ENCODE peak calls at places on chromosomes 16 and 17, in seven cellular contexts. H is colonic mucosa, O is AG09309, L is BJ, G is GM23338, A is choroid plexus epithelial cell, N is HL-60. P is an unnamed sample.

GRCh38 chr16:57479043-57479421 is 7.3 kb downstream of the DOK4 start:
- DNase-seq in H (no peak), O (no peak), L (no peak), G (no peak), A (no peak), N (no peak), P (no peak)

GRCh38 chr16:25235991-25236390 is 19.2 kb downstream of the AQP8 start:
- DNase-seq in H (no peak), O (no peak), L (no peak), G (peak), A (peak), N (no peak), P (no peak)

GRCh38 chr16:69600202-69600601 is 34.4 kb downstream of the NFAT5 start:
- DNase-seq in H (no peak), O (no peak), L (no peak), G (no peak), A (no peak), N (peak), P (no peak)

GRCh38 chr17:80695979-80696378 is 151.3 kb downstream of the RPTOR start:
- DNase-seq in H (no peak), O (no peak), L (no peak), G (no peak), A (no peak), N (no peak), P (no peak)

GRCh38 chr16:84483882-84484565 is 20.4 kb downstream of the MEAK7 start:
- DNase-seq in H (peak), O (no peak), L (no peak), G (no peak), A (no peak), N (peak), P (no peak)

GRCh38 chr17:49252148-49252682 is 21.6 kb upstream of the PHOSPHO1 start:
- DNase-seq in H (peak), O (no peak), L (no peak), G (no peak), A (peak), N (peak), P (peak)

GRCh38 chr16:9859706-9860105 is 322.5 kb downstream of the GRIN2A start:
- DNase-seq in H (no peak), O (no peak), L (no peak), G (no peak), A (no peak), N (no peak), P (no peak)

GRCh38 chr17:43734376-43734775 is 24.2 kb downstream of the SOST start:
- DNase-seq in H (no peak), O (peak), L (peak), G (no peak), A (peak), N (no peak), P (peak)

GRCh38 chr17:69246726-69247375 is 18.2 kb upstream of the ABCA10 start:
- DNase-seq in H (no peak), O (no peak), L (no peak), G (peak), A (peak), N (no peak), P (peak)

GRCh38 chr17:81685108-81685507 is 1.3 kb downstream of the HGS start:
- DNase-seq in H (no peak), O (no peak), L (no peak), G (no peak), A (peak), N (no peak), P (peak)

GRCh38 chr17:14068542-14069250 is 608 bp upstream of the COX10 start:
- DNase-seq in H (no peak), O (no peak), L (no peak), G (no peak), A (no peak), N (no peak), P (no peak)

GRCh38 chr17:80195671-80196529 is 24.2 kb downstream of the SGSH start:
- DNase-seq in H (no peak), O (no peak), L (no peak), G (peak), A (peak), N (no peak), P (peak)

GRCh38 chr16:85822145-85822544 is 22.6 kb downstream of the COX4I1 start:
- DNase-seq in H (no peak), O (no peak), L (no peak), G (no peak), A (no peak), N (no peak), P (no peak)

GRCh38 chr17:82802141-82802540 is 37.7 kb downstream of the ZNF750 start:
- DNase-seq in H (no peak), O (no peak), L (no peak), G (no peak), A (no peak), N (no peak), P (peak)

GRCh38 chr16:59573528-59574271 is 839.6 kb upstream of the GOT2 start:
- DNase-seq in H (no peak), O (peak), L (no peak), G (no peak), A (peak), N (no peak), P (peak)

GRCh38 chr16:55255890-55256289 is 68.1 kb upstream of the IRX6 start:
- DNase-seq in H (no peak), O (no peak), L (no peak), G (no peak), A (no peak), N (no peak), P (no peak)

GRCh38 chr17:29760279-29760721 is 137.6 kb upstream of the CORO6 start:
- DNase-seq in H (no peak), O (no peak), L (no peak), G (peak), A (peak), N (peak), P (peak)

GRCh38 chr17:73532441-73532901 is 111.8 kb downstream of the SDK2 start:
- DNase-seq in H (no peak), O (no peak), L (no peak), G (no peak), A (no peak), N (no peak), P (no peak)

GRCh38 chr16:50266337-50267091 is at the start of gene ADCY7:
- DNase-seq in H (peak), O (peak), L (no peak), G (peak), A (peak), N (peak), P (peak)

GRCh38 chr17:3727041-3727440 is 3.3 kb downstream of the HASPIN start:
- DNase-seq in H (no peak), O (no peak), L (no peak), G (no peak), A (no peak), N (no peak), P (no peak)

GRCh38 chr17:55067697-55068439 is 99.3 kb downstream of the STXBP4 start:
- DNase-seq in H (no peak), O (no peak), L (no peak), G (no peak), A (peak), N (no peak), P (peak)

GRCh38 chr16:3099732-3100499 is 822 bp upstream of the ZSCAN10 start:
- DNase-seq in H (peak), O (no peak), L (no peak), G (peak), A (peak), N (peak), P (peak)

GRCh38 chr17:46010597-46011186 is 11.6 kb downstream of the STH start:
- DNase-seq in H (no peak), O (no peak), L (no peak), G (peak), A (no peak), N (no peak), P (no peak)

GRCh38 chr17:38797091-38797490 is 2.3 kb downstream of the PIP4K2B start:
- DNase-seq in H (no peak), O (no peak), L (no peak), G (no peak), A (peak), N (no peak), P (peak)

GRCh38 chr17:77602062-77602746 is 356.3 kb upstream of the TNRC6C start:
- DNase-seq in H (no peak), O (peak), L (peak), G (no peak), A (peak), N (no peak), P (peak)

GRCh38 chr17:50440172-50440837 is 14.3 kb downstream of the ACSF2 start:
- DNase-seq in H (peak), O (no peak), L (no peak), G (no peak), A (no peak), N (no peak), P (no peak)

GRCh38 chr16:49440156-49441065 is 66.8 kb downstream of the C16orf78 start:
- DNase-seq in H (no peak), O (no peak), L (no peak), G (no peak), A (no peak), N (no peak), P (no peak)

GRCh38 chr16:4136229-4136813 is 20.1 kb upstream of the ADCY9 start:
- DNase-seq in H (peak), O (no peak), L (no peak), G (peak), A (no peak), N (no peak), P (no peak)
- H3K4me3 ChIP-seq in H (no peak), O (no peak), L (no peak), G (no peak), A (no peak), N (no peak), P (no peak)

DNA sequence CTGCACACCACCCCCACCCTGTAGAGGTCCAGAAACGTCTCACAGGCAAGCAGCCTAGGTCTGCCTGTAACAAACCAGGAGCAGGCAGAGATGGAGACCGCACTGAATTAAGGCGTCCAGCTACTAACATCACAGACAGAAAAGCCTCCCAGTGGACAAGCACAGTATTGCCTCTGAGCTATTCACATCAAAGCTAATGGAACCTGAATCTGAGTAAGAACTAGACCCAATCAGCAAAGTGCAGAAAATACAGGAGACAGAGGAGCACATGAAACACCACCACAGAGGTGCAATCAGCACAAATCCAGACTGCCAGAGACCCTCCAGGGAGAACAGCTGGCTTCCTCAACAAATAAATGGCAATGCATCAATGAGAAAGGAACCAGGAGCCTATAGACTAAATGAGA is 22.2 kb upstream of the PEMT start:
- DNase-seq in H (peak), O (peak), L (no peak), G (peak), A (peak), N (peak), P (peak)
- TF ChIP-seq CTCF in H (peak), O (peak), L (peak), G (peak), A (peak), N (peak), P (peak)

GRCh38 chr17:20228860-20229259 is 219.7 kb downstream of the SPECC1 start:
- DNase-seq in H (no peak), O (no peak), L (no peak), G (no peak), A (no peak), N (no peak), P (peak)

GRCh38 chr17:20225162-20226115 is 216.3 kb downstream of the SPECC1 start:
- DNase-seq in H (no peak), O (no peak), L (no peak), G (peak), A (peak), N (no peak), P (peak)

GRCh38 chr17:20228410-20228809 is 219.3 kb downstream of the SPECC1 start:
- DNase-seq in H (no peak), O (no peak), L (no peak), G (no peak), A (no peak), N (no peak), P (peak)

GRCh38 chr17:20224379-20224778 is 215.2 kb downstream of the SPECC1 start:
- DNase-seq in H (no peak), O (no peak), L (no peak), G (no peak), A (no peak), N (no peak), P (no peak)

GRCh38 chr17:20226814-20227482 is 217.8 kb downstream of the SPECC1 start:
- DNase-seq in H (peak), O (peak), L (no peak), G (peak), A (peak), N (peak), P (peak)
- H3K4me3 ChIP-seq in H (no peak), O (no peak), L (no peak), G (no peak), A (no peak), N (no peak), P (no peak)

GRCh38 chr17:75488693-75489510 is 26.4 kb downstream of the CASKIN2 start:
- DNase-seq in H (no peak), O (no peak), L (no peak), G (no peak), A (no peak), N (no peak), P (no peak)

GRCh38 chr17:75486951-75487350 is 28.4 kb downstream of the CASKIN2 start:
- DNase-seq in H (no peak), O (no peak), L (no peak), G (no peak), A (no peak), N (no peak), P (no peak)

GRCh38 chr17:75486151-75486550 is 29.2 kb downstream of the CASKIN2 start:
- DNase-seq in H (no peak), O (no peak), L (no peak), G (no peak), A (no peak), N (no peak), P (no peak)

GRCh38 chr17:75485688-75486087 is 29.3 kb downstream of the TMEM94 start:
- DNase-seq in H (no peak), O (no peak), L (no peak), G (no peak), A (no peak), N (no peak), P (no peak)

GRCh38 chr17:75487351-75488070 is 27.8 kb downstream of the CASKIN2 start:
- DNase-seq in H (peak), O (no peak), L (no peak), G (no peak), A (peak), N (peak), P (no peak)
- TF ChIP-seq CTCF in H (no peak), O (no peak), L (no peak), G (no peak), A (peak), N (peak), P (no peak)